ENCODE peak calls at places on chromosomes 16 and 17, in five cellular contexts. F is K562, P is keratinocyte, R is neural progenitor cell, V is mammary epithelial cell. N is an unnamed sample.

GRCh38 chr17:72359811-72360210 is 239.0 kb downstream of the SOX9 start:
- DNase-seq in P (no peak), R (no peak), F (no peak), V (no peak), N (no peak)

GRCh38 chr16:69273009-69273408 is 38.1 kb upstream of the VPS4A start:
- DNase-seq in F (no peak), P (no peak), R (no peak), V (no peak), N (no peak)

GRCh38 chr16:23013484-23013883 is 135.8 kb downstream of the USP31 start:
- DNase-seq in F (no peak), P (no peak), V (no peak), R (peak), N (no peak)

GRCh38 chr17:20009302-20010098 is at the start of gene SPECC1:
- DNase-seq in R (peak), V (peak), F (peak), P (no peak), N (peak)

GRCh38 chr16:66164581-66164980 is 201.9 kb upstream of the CDH5 start:
- DNase-seq in F (no peak), R (no peak), P (no peak), V (no peak), N (no peak)

GRCh38 chr17:58329035-58329807 is 626 bp upstream of the TSPOAP1 start:
- DNase-seq in R (peak), P (no peak), F (peak), V (no peak), N (no peak)

GRCh38 chr17:44979426-44980273 is 11.5 kb upstream of the C1QL1 start:
- DNase-seq in V (no peak), R (no peak), F (peak), P (no peak), N (no peak)

GRCh38 chr16:30430428-30430970 is 669 bp upstream of the DCTPP1 start:
- DNase-seq in R (no peak), P (no peak), F (peak), V (no peak), N (no peak)

GRCh38 chr16:70579648-70580630 is 56.3 kb downstream of the SF3B3 start:
- DNase-seq in R (no peak), V (no peak), P (no peak), F (peak), N (no peak)

GRCh38 chr17:39598047-39598481 is 9.7 kb downstream of the NEUROD2 start:
- DNase-seq in F (no peak), P (no peak), V (no peak), R (no peak), N (no peak)

GRCh38 chr17:47305302-47305923 is 18.3 kb upstream of the EFCAB13 start:
- DNase-seq in V (peak), F (no peak), P (peak), R (no peak), N (peak)

GRCh38 chr17:63402808-63403207 is 43.3 kb downstream of the CYB561 start:
- DNase-seq in R (no peak), V (no peak), P (no peak), F (no peak), N (no peak)

GRCh38 chr17:66829386-66829864 is 5.5 kb upstream of the CACNG5 start:
- DNase-seq in V (peak), P (peak), R (peak), F (peak), N (no peak)

GRCh38 chr16:85633888-85634287 is 20.8 kb downstream of the GSE1 start:
- DNase-seq in F (no peak), P (no peak), V (no peak), R (no peak), N (no peak)

GRCh38 chr16:4384497-4384896 is 12.8 kb downstream of the VASN start:
- DNase-seq in R (no peak), V (no peak), F (no peak), P (no peak), N (no peak)

GRCh38 chr17:72465191-72466024 is 344.6 kb downstream of the SOX9 start:
- DNase-seq in P (peak), F (no peak), V (peak), R (no peak), N (peak)

GRCh38 chr16:48101069-48101674 is 54.6 kb downstream of the ABCC12 start:
- DNase-seq in R (no peak), V (peak), P (no peak), F (no peak), N (no peak)

GRCh38 chr16:14097182-14097951 is 26.2 kb downstream of the MRTFB start:
- DNase-seq in F (no peak), P (peak), V (peak), R (peak), N (peak)

GRCh38 chr17:45035848-45036247 is 15.6 kb downstream of the DCAKD start:
- DNase-seq in R (no peak), V (no peak), F (no peak), P (no peak), N (no peak)

GRCh38 chr17:40251576-40251975 is 32.5 kb downstream of the WIPF2 start:
- DNase-seq in V (peak), R (no peak), P (peak), F (no peak), N (peak)

GRCh38 chr16:55479560-55480197 is 681 bp downstream of the MMP2 start:
- DNase-seq in V (no peak), P (no peak), R (no peak), F (no peak), N (no peak)

GRCh38 chr17:44492706-44493272 is 10.4 kb downstream of the GPATCH8 start:
- DNase-seq in V (no peak), R (no peak), P (no peak), F (no peak), N (no peak)

GRCh38 chr17:39979865-39980401 is 674 bp upstream of the PSMD3 start:
- DNase-seq in F (peak), P (peak), R (peak), V (peak), N (no peak)

GRCh38 chr16:67926181-67926742 is 5.4 kb downstream of the CTRL start:
- DNase-seq in V (no peak), P (no peak), F (no peak), R (no peak), N (no peak)
- TF ChIP-seq CTCF in V (no peak), P (peak), F (no peak), R (peak), N (no peak)

GRCh38 chr17:14580494-14580893 is 279.6 kb downstream of the HS3ST3B1 start:
- DNase-seq in V (peak), R (no peak), P (no peak), F (no peak), N (no peak)

GRCh38 chr17:14581181-14581830 is 280.4 kb downstream of the HS3ST3B1 start:
- DNase-seq in P (no peak), R (peak), V (no peak), F (no peak), N (no peak)

GRCh38 chr17:14579716-14580115 is 278.8 kb downstream of the HS3ST3B1 start:
- DNase-seq in V (no peak), R (no peak), P (no peak), F (no peak), N (no peak)

GRCh38 chr17:14582996-14583395 is 282.1 kb downstream of the HS3ST3B1 start:
- DNase-seq in V (no peak), F (no peak), P (no peak), R (no peak), N (no peak)
- H2AFZ ChIP-seq in V (no peak), F (no peak), P (no peak), R (no peak), N (no peak)

GRCh38 chr16:81018496-81018895 is 11.5 kb downstream of the CENPN start:
- DNase-seq in V (no peak), F (no peak), P (no peak), R (no peak), N (no peak)

GRCh38 chr16:81014672-81015071 is 7.7 kb downstream of the CENPN start:
- DNase-seq in R (no peak), V (no peak), F (no peak), P (no peak), N (no peak)

GRCh38 chr16:81008151-81008789 is 1.3 kb downstream of the CENPN start:
- DNase-seq in R (no peak), V (no peak), F (no peak), P (no peak), N (no peak)

GRCh38 chr16:81012974-81013373 is 6.0 kb downstream of the CENPN start:
- DNase-seq in R (no peak), P (no peak), F (no peak), V (no peak), N (no peak)
- H3K4me2 ChIP-seq in R (no peak), P (no peak), F (no peak), V (no peak), N (no peak)

GRCh38 chr16:64590516-64590915 is 531.3 kb downstream of the CDH11 start:
- DNase-seq in V (no peak), P (no peak), F (no peak), R (no peak), N (no peak)
- TF ChIP-seq CTCF in V (no peak), P (no peak), F (no peak), R (no peak), N (no peak)

GRCh38 chr17:79799538-79800324 is 2.9 kb upstream of the CBX8 start:
- DNase-seq in F (no peak), R (peak), V (no peak), P (no peak), N (no peak)
- H2AFZ ChIP-seq in F (peak), R (no peak), V (no peak), P (no peak), N (no peak)

N was measured in PC-9.